ENCODE peak calls at places on chromosomes 11 and 22, in four cellular contexts. One of them, this sample, is unnamed.

GRCh38 chr11:86524603-86525352 is 147.6 kb downstream of the ME3 start:
- DNase-seq in sciatic nerve: no peak
- DNase-seq in stimulated activated CD4-positive, alpha-beta T cell treated with anti-CD3 and anti-CD28 coated beads, Interleukin-4, amount 100 ng/mL, for 4 hours: no peak
- DNase-seq in RPMI8226: no peak
- DNase-seq in this sample: no peak

GRCh38 chr11:72418834-72419560 is 15.3 kb downstream of the CLPB start:
- DNase-seq in sciatic nerve: no peak
- DNase-seq in RPMI8226: no peak
- DNase-seq in stimulated activated CD4-positive, alpha-beta T cell treated with anti-CD3 and anti-CD28 coated beads, Interleukin-4, amount 100 ng/mL, for 4 hours: no peak
- DNase-seq in this sample: no peak

GRCh38 chr11:78818201-78818600 is 243.5 kb upstream of the NARS2 start:
- DNase-seq in RPMI8226: no peak
- DNase-seq in sciatic nerve: no peak
- DNase-seq in stimulated activated CD4-positive, alpha-beta T cell treated with anti-CD3 and anti-CD28 coated beads, Interleukin-4, amount 100 ng/mL, for 4 hours: no peak
- DNase-seq in this sample: no peak

GRCh38 chr11:113705871-113706654 is at the start of gene TMPRSS5:
- DNase-seq in RPMI8226: no peak
- DNase-seq in sciatic nerve: no peak
- DNase-seq in stimulated activated CD4-positive, alpha-beta T cell treated with anti-CD3 and anti-CD28 coated beads, Interleukin-4, amount 100 ng/mL, for 4 hours: no peak
- DNase-seq in this sample: no peak

GRCh38 chr22:39967103-39967829 is 7.1 kb downstream of the TMA7B start:
- DNase-seq in sciatic nerve: no peak
- DNase-seq in RPMI8226: no peak
- DNase-seq in stimulated activated CD4-positive, alpha-beta T cell treated with anti-CD3 and anti-CD28 coated beads, Interleukin-4, amount 100 ng/mL, for 4 hours: no peak
- DNase-seq in this sample: no peak

GRCh38 chr11:132072044-132072879 is 701.8 kb downstream of the NTM start:
- DNase-seq in sciatic nerve: no peak
- DNase-seq in stimulated activated CD4-positive, alpha-beta T cell treated with anti-CD3 and anti-CD28 coated beads, Interleukin-4, amount 100 ng/mL, for 4 hours: no peak
- DNase-seq in RPMI8226: no peak
- DNase-seq in this sample: no peak

GRCh38 chr11:93396356-93396755 is 65.8 kb downstream of the DEUP1 start:
- DNase-seq in stimulated activated CD4-positive, alpha-beta T cell treated with anti-CD3 and anti-CD28 coated beads, Interleukin-4, amount 100 ng/mL, for 4 hours: no peak
- DNase-seq in sciatic nerve: no peak
- DNase-seq in RPMI8226: no peak
- DNase-seq in this sample: no peak

GRCh38 chr22:33785283-33785991 is 134.8 kb downstream of the LARGE1 start:
- DNase-seq in stimulated activated CD4-positive, alpha-beta T cell treated with anti-CD3 and anti-CD28 coated beads, Interleukin-4, amount 100 ng/mL, for 4 hours: no peak
- DNase-seq in RPMI8226: no peak
- DNase-seq in sciatic nerve: no peak
- DNase-seq in this sample: no peak

GRCh38 chr11:116079580-116079979 is 575.4 kb upstream of the CADM1 start:
- DNase-seq in sciatic nerve: no peak
- DNase-seq in RPMI8226: no peak
- DNase-seq in stimulated activated CD4-positive, alpha-beta T cell treated with anti-CD3 and anti-CD28 coated beads, Interleukin-4, amount 100 ng/mL, for 4 hours: no peak
- DNase-seq in this sample: no peak

GRCh38 chr22:45582955-45583320 is 80.3 kb downstream of the FBLN1 start:
- DNase-seq in RPMI8226: no peak
- DNase-seq in sciatic nerve: no peak
- DNase-seq in stimulated activated CD4-positive, alpha-beta T cell treated with anti-CD3 and anti-CD28 coated beads, Interleukin-4, amount 100 ng/mL, for 4 hours: no peak
- DNase-seq in this sample: no peak

GRCh38 chr22:42300286-42301071 is 30.0 kb upstream of the TCF20 start:
- DNase-seq in RPMI8226: peak
- DNase-seq in sciatic nerve: no peak
- DNase-seq in stimulated activated CD4-positive, alpha-beta T cell treated with anti-CD3 and anti-CD28 coated beads, Interleukin-4, amount 100 ng/mL, for 4 hours: peak
- DNase-seq in this sample: no peak

GRCh38 chr22:28930357-28931007 is 47.1 kb downstream of the ZNRF3 start:
- DNase-seq in stimulated activated CD4-positive, alpha-beta T cell treated with anti-CD3 and anti-CD28 coated beads, Interleukin-4, amount 100 ng/mL, for 4 hours: no peak
- DNase-seq in sciatic nerve: no peak
- DNase-seq in RPMI8226: no peak
- DNase-seq in this sample: no peak

GRCh38 chr11:14202263-14203173 is 156.5 kb downstream of the RRAS2 start:
- DNase-seq in stimulated activated CD4-positive, alpha-beta T cell treated with anti-CD3 and anti-CD28 coated beads, Interleukin-4, amount 100 ng/mL, for 4 hours: no peak
- DNase-seq in RPMI8226: peak
- DNase-seq in sciatic nerve: no peak
- DNase-seq in this sample: no peak

GRCh38 chr11:35750981-35751663 is 88.5 kb downstream of the TRIM44 start:
- DNase-seq in stimulated activated CD4-positive, alpha-beta T cell treated with anti-CD3 and anti-CD28 coated beads, Interleukin-4, amount 100 ng/mL, for 4 hours: no peak
- DNase-seq in RPMI8226: no peak
- DNase-seq in sciatic nerve: no peak
- DNase-seq in this sample: no peak

GRCh38 chr22:19959043-19959586 is 17.5 kb upstream of the TXNRD2 start:
- DNase-seq in RPMI8226: no peak
- DNase-seq in sciatic nerve: peak
- DNase-seq in stimulated activated CD4-positive, alpha-beta T cell treated with anti-CD3 and anti-CD28 coated beads, Interleukin-4, amount 100 ng/mL, for 4 hours: no peak
- DNase-seq in this sample: peak

GRCh38 chr11:76665921-76666351 is 4.6 kb downstream of the LRRC32 start:
- DNase-seq in RPMI8226: no peak
- DNase-seq in sciatic nerve: peak
- DNase-seq in stimulated activated CD4-positive, alpha-beta T cell treated with anti-CD3 and anti-CD28 coated beads, Interleukin-4, amount 100 ng/mL, for 4 hours: no peak
- DNase-seq in this sample: peak

GRCh38 chr11:19938866-19939265 is 221.4 kb downstream of the DBX1 start:
- DNase-seq in sciatic nerve: no peak
- DNase-seq in RPMI8226: no peak
- DNase-seq in stimulated activated CD4-positive, alpha-beta T cell treated with anti-CD3 and anti-CD28 coated beads, Interleukin-4, amount 100 ng/mL, for 4 hours: no peak
- DNase-seq in this sample: no peak